ENCODE peak calls at places on chromosomes 11 and 22, in eight cellular contexts. S is AG04450, U is PC-9, C is adrenal gland, F is IMR-90, K is gastrocnemius medialis, E is tibial artery, G is sigmoid colon. A is an unnamed sample.
A peak's percentile ranks its signal among the peaks of the same experiment; 100 is the strongest.

GRCh38 chr11:20026629-20027545 is 133.4 kb downstream of the DBX1 start:
- DNase-seq in S (no peak), U (peak; percentile 83), C (no peak), F (no peak), K (no peak), E (no peak), G (no peak), A (peak; percentile 97)

GRCh38 chr11:33773399-33774355 is 643 bp downstream of the FBXO3 start:
- DNase-seq in S (no peak), U (no peak), C (peak; percentile 10), F (peak; percentile 43), K (no peak), E (peak; percentile 68), G (peak; percentile 66), A (no peak)

GRCh38 chr11:19792510-19792909 is 79.9 kb downstream of the NAV2 start:
- DNase-seq in S (no peak), U (no peak), C (no peak), F (no peak), K (no peak), E (no peak), G (no peak), A (no peak)

GRCh38 chr22:32917577-32918375 is 116.3 kb downstream of the TIMP3 start:
- DNase-seq in S (no peak), U (no peak), C (no peak), F (no peak), K (no peak), E (no peak), G (no peak), A (no peak)

GRCh38 chr22:21082248-21082647 is 36.5 kb downstream of the LRRC74B start:
- DNase-seq in S (no peak), U (no peak), C (no peak), F (peak; percentile 25), K (no peak), E (no peak), G (no peak), A (no peak)

GRCh38 chr22:44410396-44411056 is 87.5 kb downstream of the RTL6 start:
- DNase-seq in S (no peak), U (no peak), C (no peak), F (no peak), K (no peak), E (peak; percentile 48), G (peak; percentile 61), A (no peak)

GRCh38 chr11:36300651-36301050 is 4.6 kb downstream of the PRR5L start:
- DNase-seq in S (no peak), U (no peak), C (peak; percentile 72), F (peak; percentile 17), K (peak; percentile 19), E (no peak), G (peak; percentile 70), A (no peak)

GRCh38 chr11:10298342-10298741 is 4.3 kb upstream of the SBF2 start:
- DNase-seq in S (peak; percentile 90), U (no peak), C (no peak), F (peak; percentile 98), K (no peak), E (no peak), G (no peak), A (no peak)

GRCh38 chr11:73566422-73566821 is 31.5 kb downstream of the FAM168A start:
- DNase-seq in S (no peak), U (no peak), C (no peak), F (peak; percentile 59), K (no peak), E (no peak), G (no peak), A (no peak)

GRCh38 chr11:10666976-10667892 is 26.3 kb downstream of the IRAG1 start:
- DNase-seq in S (peak; percentile 73), U (peak; percentile 21), C (no peak), F (peak; percentile 84), K (no peak), E (no peak), G (no peak), A (no peak)

GRCh38 chr11:11992257-11992690 is 16.2 kb downstream of the DKK3 start:
- DNase-seq in S (no peak), U (peak; percentile 58), C (no peak), F (no peak), K (no peak), E (no peak), G (no peak), A (no peak)

GRCh38 chr11:28697920-28698827 is 590.0 kb downstream of the METTL15 start:
- DNase-seq in S (no peak), U (peak; percentile 37), C (peak; percentile 61), F (peak; percentile 61), K (no peak), E (peak; percentile 68), G (no peak), A (peak; percentile 39)

GRCh38 chr11:17683378-17684161 is 35.8 kb upstream of the MYOD1 start:
- DNase-seq in S (peak; percentile 10), U (peak; percentile 10), C (no peak), F (peak; percentile 66), K (peak; percentile 87), E (no peak), G (no peak), A (no peak)

GRCh38 chr11:91795139-91795887 is 429.3 kb upstream of the FAT3 start:
- DNase-seq in S (no peak), U (no peak), C (no peak), F (no peak), K (no peak), E (no peak), G (no peak), A (no peak)

GRCh38 chr22:30298005-30298701 is 8.8 kb upstream of the CASTOR1 start:
- DNase-seq in S (no peak), U (peak; percentile 85), C (no peak), F (no peak), K (no peak), E (no peak), G (no peak), A (no peak)

DNA sequence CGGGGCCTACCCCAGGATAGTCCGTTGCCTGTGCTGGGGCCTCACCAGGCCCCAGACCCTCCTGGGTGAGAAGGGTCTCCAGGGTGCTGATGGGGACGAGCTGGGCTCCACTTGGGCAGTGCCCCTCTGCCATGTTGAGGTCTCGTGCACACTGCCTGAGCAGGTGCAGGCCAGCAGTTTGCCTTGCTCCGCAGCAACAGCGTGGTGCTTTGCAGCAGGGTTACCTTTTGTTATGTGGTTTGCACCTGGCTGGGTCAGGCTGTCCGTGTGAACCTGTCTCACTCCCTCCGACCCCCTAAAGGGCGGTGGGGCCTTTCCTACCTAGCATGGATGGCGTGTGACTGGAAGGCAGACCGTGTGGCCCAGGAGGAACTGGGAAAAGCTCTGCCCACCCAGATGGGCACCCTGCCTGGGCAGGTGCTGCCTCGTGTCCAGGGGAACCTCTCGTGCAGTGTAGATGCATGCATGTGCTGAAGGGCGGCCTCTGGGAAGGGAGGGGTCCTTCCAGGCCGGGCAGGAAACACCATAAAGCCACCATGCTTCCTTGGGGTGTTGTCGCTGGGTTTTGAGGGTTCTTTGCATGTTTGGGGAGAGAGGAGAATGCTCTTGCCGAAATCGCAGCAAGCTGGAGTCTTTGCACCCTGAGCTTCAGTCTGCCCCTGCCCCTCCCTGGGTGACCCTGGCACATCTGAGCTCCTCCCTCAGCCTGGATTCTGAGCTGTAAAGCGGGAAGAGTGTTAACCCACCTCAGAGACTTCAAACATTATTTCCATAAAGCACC is 75.4 kb upstream of the PPARA start:
- DNase-seq in S (no peak), U (no peak), C (peak; percentile 33), F (no peak), K (peak; percentile 59), E (peak; percentile 68), G (peak; percentile 68), A (no peak)
- H3K4me3 ChIP-seq in S (peak overlapping the region; percentile 86), U (peak overlapping the region; percentile 99), C (no peak overlapping the region), F (peak overlapping the region; percentile 96), K (peak overlapping the region; percentile 78), E (peak overlapping the region; percentile 85), G (peak overlapping the region; percentile 80), A (no peak overlapping the region)

GRCh38 chr22:50577987-50578775 is at the start of gene CPT1B:
- DNase-seq in S (no peak), U (no peak), C (peak; percentile 42), F (peak; percentile 26), K (peak; percentile 79), E (peak; percentile 60), G (no peak), A (no peak)
- H3K27ac ChIP-seq in S (peak within 1 kb of the TSS; percentile 31), U (no peak within 1 kb of the TSS), C (no peak within 1 kb of the TSS), F (peak within 1 kb of the TSS; percentile 9), K (peak within 1 kb of the TSS; percentile 89), E (no peak within 1 kb of the TSS), G (peak within 1 kb of the TSS; percentile 14), A (no peak within 1 kb of the TSS)

GRCh38 chr11:3077174-3077839 is 20.1 kb upstream of the CARS1 start:
- DNase-seq in S (no peak), U (no peak), C (no peak), F (no peak), K (no peak), E (no peak), G (no peak), A (no peak)

GRCh38 chr11:3077846-3078440 is 20.7 kb upstream of the CARS1 start:
- DNase-seq in S (no peak), U (no peak), C (no peak), F (no peak), K (no peak), E (no peak), G (no peak), A (no peak)

GRCh38 chr11:3080733-3081385 is 23.6 kb upstream of the CARS1 start:
- DNase-seq in S (no peak), U (no peak), C (no peak), F (no peak), K (peak; percentile 4), E (no peak), G (no peak), A (no peak)

GRCh38 chr11:3081386-3081751 is 24.1 kb upstream of the CARS1 start:
- DNase-seq in S (no peak), U (no peak), C (no peak), F (no peak), K (no peak), E (no peak), G (no peak), A (no peak)

GRCh38 chr11:3080104-3080503 is 22.9 kb upstream of the CARS1 start:
- DNase-seq in S (no peak), U (no peak), C (no peak), F (peak; percentile 33), K (no peak), E (no peak), G (no peak), A (no peak)
- H3K4me3 ChIP-seq in S (no peak overlapping the region), U (no peak overlapping the region), C (no peak overlapping the region), F (no peak overlapping the region), K (no peak overlapping the region), E (no peak overlapping the region), G (no peak overlapping the region), A (no peak overlapping the region)

GRCh38 chr11:118102721-118103261 is 16.0 kb upstream of the SMIM35 start:
- DNase-seq in S (no peak), U (no peak), C (no peak), F (no peak), K (no peak), E (no peak), G (no peak), A (no peak)

GRCh38 chr11:118099838-118100570 is 13.2 kb upstream of the SMIM35 start:
- DNase-seq in S (no peak), U (no peak), C (no peak), F (no peak), K (peak; percentile 36), E (peak; percentile 29), G (peak; percentile 28), A (no peak)

GRCh38 chr11:118100691-118101232 is 14.0 kb upstream of the SMIM35 start:
- DNase-seq in S (no peak), U (no peak), C (no peak), F (no peak), K (no peak), E (peak; percentile 31), G (no peak), A (no peak)

GRCh38 chr11:118095967-118096367 is 9.2 kb upstream of the SMIM35 start:
- DNase-seq in S (no peak), U (no peak), C (no peak), F (no peak), K (no peak), E (no peak), G (no peak), A (no peak)

GRCh38 chr11:118098996-118099837 is 12.5 kb upstream of the SMIM35 start:
- DNase-seq in S (no peak), U (no peak), C (no peak), F (no peak), K (no peak), E (peak; percentile 19), G (peak; percentile 54), A (no peak)
- H3K27ac ChIP-seq in S (no peak overlapping the region), U (no peak overlapping the region), C (no peak overlapping the region), F (no peak overlapping the region), K (peak overlapping the region; percentile 31), E (no peak overlapping the region), G (no peak overlapping the region), A (no peak overlapping the region)